ENCODE peak calls at places on chromosome 17, in six cellular contexts. One of them, this sample, is unnamed.

GRCh38 chr17:50524838-50525237 is 7.7 kb upstream of the EPN3 start:
- DNase-seq in upper lobe of left lung: peak
- DNase-seq in tibial nerve: no peak
- DNase-seq in sigmoid colon: no peak
- DNase-seq in suprapubic skin: no peak
- DNase-seq in stomach: no peak
- DNase-seq in this sample: no peak

GRCh38 chr17:48998557-48999440 is 1.6 kb downstream of the IGF2BP1 start:
- DNase-seq in upper lobe of left lung: no peak
- DNase-seq in tibial nerve: no peak
- DNase-seq in sigmoid colon: no peak
- DNase-seq in suprapubic skin: no peak
- DNase-seq in stomach: no peak
- DNase-seq in this sample: peak

GRCh38 chr17:74631468-74632195 is 8.1 kb upstream of the CD300E start:
- DNase-seq in upper lobe of left lung: no peak
- DNase-seq in tibial nerve: no peak
- DNase-seq in sigmoid colon: no peak
- DNase-seq in suprapubic skin: no peak
- DNase-seq in stomach: no peak
- DNase-seq in this sample: no peak

GRCh38 chr17:1752425-1752941 is 9.4 kb upstream of the SERPINF1 start:
- DNase-seq in upper lobe of left lung: peak
- DNase-seq in tibial nerve: no peak
- DNase-seq in sigmoid colon: no peak
- DNase-seq in suprapubic skin: no peak
- DNase-seq in stomach: no peak
- DNase-seq in this sample: no peak

GRCh38 chr17:77409282-77410161 is 268.8 kb downstream of the SEC14L1 start:
- DNase-seq in upper lobe of left lung: peak
- DNase-seq in tibial nerve: no peak
- DNase-seq in sigmoid colon: peak
- DNase-seq in suprapubic skin: no peak
- DNase-seq in stomach: peak
- DNase-seq in this sample: no peak

GRCh38 chr17:2755941-2756724 is 6.7 kb upstream of the CCDC92B start:
- DNase-seq in upper lobe of left lung: no peak
- DNase-seq in tibial nerve: no peak
- DNase-seq in sigmoid colon: no peak
- DNase-seq in suprapubic skin: no peak
- DNase-seq in stomach: no peak
- DNase-seq in this sample: no peak

GRCh38 chr17:61849674-61850073 is 13.7 kb downstream of the BRIP1 start:
- DNase-seq in upper lobe of left lung: no peak
- DNase-seq in tibial nerve: no peak
- DNase-seq in sigmoid colon: no peak
- DNase-seq in suprapubic skin: no peak
- DNase-seq in stomach: no peak
- DNase-seq in this sample: no peak

GRCh38 chr17:73759324-73760185 is 115.3 kb upstream of the SDK2 start:
- DNase-seq in upper lobe of left lung: no peak
- DNase-seq in tibial nerve: no peak
- DNase-seq in sigmoid colon: no peak
- DNase-seq in suprapubic skin: no peak
- DNase-seq in stomach: no peak
- DNase-seq in this sample: no peak

GRCh38 chr17:82962163-82962720 is 117.2 kb upstream of the METRNL start:
- DNase-seq in upper lobe of left lung: no peak
- DNase-seq in tibial nerve: no peak
- DNase-seq in sigmoid colon: peak
- DNase-seq in suprapubic skin: peak
- DNase-seq in stomach: peak
- DNase-seq in this sample: no peak

GRCh38 chr17:36153887-36154576 is 22.4 kb downstream of the TBC1D3B start:
- DNase-seq in upper lobe of left lung: no peak
- DNase-seq in tibial nerve: peak
- DNase-seq in sigmoid colon: no peak
- DNase-seq in suprapubic skin: no peak
- DNase-seq in stomach: no peak
- DNase-seq in this sample: no peak

GRCh38 chr17:6347776-6348175 is 87.1 kb downstream of the AIPL1 start:
- DNase-seq in upper lobe of left lung: no peak
- DNase-seq in tibial nerve: no peak
- DNase-seq in sigmoid colon: no peak
- DNase-seq in suprapubic skin: no peak
- DNase-seq in stomach: no peak
- DNase-seq in this sample: no peak

GRCh38 chr17:48060249-48060648 is 12.1 kb downstream of the NFE2L1 start:
- DNase-seq in upper lobe of left lung: no peak
- DNase-seq in tibial nerve: peak
- DNase-seq in sigmoid colon: peak
- DNase-seq in suprapubic skin: no peak
- DNase-seq in stomach: no peak
- DNase-seq in this sample: peak

GRCh38 chr17:7923290-7923628 is 6.4 kb downstream of the KCNAB3 start:
- DNase-seq in upper lobe of left lung: no peak
- DNase-seq in tibial nerve: no peak
- DNase-seq in sigmoid colon: no peak
- DNase-seq in suprapubic skin: no peak
- DNase-seq in stomach: no peak
- DNase-seq in this sample: no peak

GRCh38 chr17:21678451-21679081 is 13.8 kb upstream of the KCNJ18 start:
- DNase-seq in upper lobe of left lung: peak
- DNase-seq in tibial nerve: no peak
- DNase-seq in sigmoid colon: peak
- DNase-seq in suprapubic skin: peak
- DNase-seq in stomach: no peak
- DNase-seq in this sample: peak

GRCh38 chr17:35726609-35727460 is 4.6 kb upstream of the RASL10B start:
- DNase-seq in upper lobe of left lung: no peak
- DNase-seq in tibial nerve: peak
- DNase-seq in sigmoid colon: no peak
- DNase-seq in suprapubic skin: no peak
- DNase-seq in stomach: no peak
- DNase-seq in this sample: no peak

GRCh38 chr17:78341559-78342437 is 18.1 kb downstream of the SOCS3 start:
- DNase-seq in upper lobe of left lung: peak
- DNase-seq in tibial nerve: no peak
- DNase-seq in sigmoid colon: peak
- DNase-seq in suprapubic skin: peak
- DNase-seq in stomach: peak
- DNase-seq in this sample: peak

GRCh38 chr17:43427362-43428043 is 28.7 kb downstream of the ARL4D start:
- DNase-seq in upper lobe of left lung: no peak
- DNase-seq in tibial nerve: no peak
- DNase-seq in sigmoid colon: no peak
- DNase-seq in suprapubic skin: no peak
- DNase-seq in stomach: peak
- DNase-seq in this sample: no peak

GRCh38 chr17:43542854-43543253 is 3.3 kb downstream of the ETV4 start:
- DNase-seq in upper lobe of left lung: peak
- DNase-seq in tibial nerve: no peak
- DNase-seq in sigmoid colon: no peak
- DNase-seq in suprapubic skin: no peak
- DNase-seq in stomach: no peak
- DNase-seq in this sample: no peak

GRCh38 chr17:60129164-60129563 is 20.6 kb upstream of the CA4 start:
- DNase-seq in upper lobe of left lung: no peak
- DNase-seq in tibial nerve: no peak
- DNase-seq in sigmoid colon: no peak
- DNase-seq in suprapubic skin: no peak
- DNase-seq in stomach: no peak
- DNase-seq in this sample: no peak

GRCh38 chr17:67671492-67671891 is 46.2 kb upstream of the NOL11 start:
- DNase-seq in upper lobe of left lung: no peak
- DNase-seq in tibial nerve: no peak
- DNase-seq in sigmoid colon: no peak
- DNase-seq in suprapubic skin: no peak
- DNase-seq in stomach: peak
- DNase-seq in this sample: no peak

GRCh38 chr17:46013502-46014165 is 14.6 kb downstream of the STH start:
- DNase-seq in upper lobe of left lung: no peak
- DNase-seq in tibial nerve: no peak
- DNase-seq in sigmoid colon: no peak
- DNase-seq in suprapubic skin: no peak
- DNase-seq in stomach: no peak
- DNase-seq in this sample: no peak

GRCh38 chr17:5522476-5522875 is 36.1 kb downstream of the MIS12 start:
- DNase-seq in upper lobe of left lung: no peak
- DNase-seq in tibial nerve: no peak
- DNase-seq in sigmoid colon: no peak
- DNase-seq in suprapubic skin: no peak
- DNase-seq in stomach: no peak
- DNase-seq in this sample: no peak

GRCh38 chr17:67491009-67491677 is 114.1 kb downstream of the PITPNC1 start:
- DNase-seq in upper lobe of left lung: peak
- DNase-seq in tibial nerve: peak
- DNase-seq in sigmoid colon: peak
- DNase-seq in suprapubic skin: peak
- DNase-seq in stomach: peak
- DNase-seq in this sample: no peak

GRCh38 chr17:58020401-58020800 is 13.4 kb upstream of the SRSF1 start:
- DNase-seq in upper lobe of left lung: no peak
- DNase-seq in tibial nerve: no peak
- DNase-seq in sigmoid colon: no peak
- DNase-seq in suprapubic skin: no peak
- DNase-seq in stomach: no peak
- DNase-seq in this sample: no peak

GRCh38 chr17:1810450-1811103 is 19.1 kb downstream of the SMYD4 start:
- DNase-seq in upper lobe of left lung: no peak
- DNase-seq in tibial nerve: no peak
- DNase-seq in sigmoid colon: no peak
- DNase-seq in suprapubic skin: no peak
- DNase-seq in stomach: no peak
- DNase-seq in this sample: no peak

GRCh38 chr17:4156750-4157381 is 13.9 kb downstream of the CYB5D2 start:
- DNase-seq in upper lobe of left lung: no peak
- DNase-seq in tibial nerve: no peak
- DNase-seq in sigmoid colon: no peak
- DNase-seq in suprapubic skin: no peak
- DNase-seq in stomach: no peak
- DNase-seq in this sample: no peak

GRCh38 chr17:2146132-2146871 is 91.4 kb downstream of the HIC1 start:
- DNase-seq in upper lobe of left lung: no peak
- DNase-seq in tibial nerve: no peak
- DNase-seq in sigmoid colon: no peak
- DNase-seq in suprapubic skin: no peak
- DNase-seq in stomach: no peak
- DNase-seq in this sample: no peak

DNA sequence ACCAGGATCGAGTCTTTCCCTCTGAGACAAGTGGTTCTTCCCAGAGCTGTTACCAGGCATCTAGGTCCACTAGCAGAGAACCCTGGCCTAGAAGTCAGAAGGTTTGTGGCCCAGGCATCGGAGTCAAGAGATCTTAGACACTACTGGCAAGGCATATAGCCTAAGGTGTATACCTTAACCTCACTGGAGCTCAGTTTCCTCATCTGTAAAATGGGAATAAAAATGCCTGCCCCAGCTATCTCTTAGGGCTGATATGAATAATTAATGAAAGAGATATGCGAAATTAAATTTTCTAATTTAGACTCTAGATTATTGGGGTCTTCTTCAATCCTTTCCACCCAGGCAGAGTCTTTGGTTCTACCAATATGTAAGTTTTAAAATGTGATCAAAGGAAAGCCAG is 60.5 kb upstream of the NLK start:
- DNase-seq in upper lobe of left lung: no peak
- DNase-seq in tibial nerve: no peak
- DNase-seq in sigmoid colon: no peak
- DNase-seq in suprapubic skin: no peak
- DNase-seq in stomach: no peak
- DNase-seq in this sample: no peak
- TF ChIP-seq EP300 in upper lobe of left lung: no peak
- TF ChIP-seq EP300 in tibial nerve: no peak
- TF ChIP-seq EP300 in sigmoid colon: no peak
- TF ChIP-seq EP300 in suprapubic skin: no peak
- TF ChIP-seq EP300 in stomach: no peak
- TF ChIP-seq EP300 in this sample: no peak

DNA sequence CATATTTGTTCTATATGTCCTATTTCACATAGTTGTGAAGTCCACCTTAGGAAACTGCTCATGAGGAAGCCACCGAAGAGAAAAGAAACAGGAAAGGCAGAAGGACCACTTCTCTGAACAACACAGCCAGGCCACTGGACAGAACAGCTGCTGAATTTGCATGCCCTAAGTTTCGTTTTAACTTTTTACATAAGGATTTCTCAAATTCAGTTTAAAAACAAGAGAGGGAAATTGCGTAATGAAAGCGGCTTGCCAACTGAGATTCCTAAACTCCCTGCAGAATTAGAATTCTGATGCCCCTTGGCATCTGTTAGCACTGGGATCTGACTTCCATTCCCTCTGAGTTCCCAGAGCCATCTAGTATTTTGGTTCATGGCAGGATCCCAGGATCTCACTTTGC is 5.0 kb upstream of the CCL8 start:
- DNase-seq in upper lobe of left lung: no peak
- DNase-seq in tibial nerve: peak
- DNase-seq in sigmoid colon: peak
- DNase-seq in suprapubic skin: no peak
- DNase-seq in stomach: no peak
- DNase-seq in this sample: no peak
- TF ChIP-seq EP300 in upper lobe of left lung: no peak
- TF ChIP-seq EP300 in tibial nerve: peak
- TF ChIP-seq EP300 in sigmoid colon: no peak
- TF ChIP-seq EP300 in suprapubic skin: no peak
- TF ChIP-seq EP300 in stomach: no peak
- TF ChIP-seq EP300 in this sample: no peak

DNA sequence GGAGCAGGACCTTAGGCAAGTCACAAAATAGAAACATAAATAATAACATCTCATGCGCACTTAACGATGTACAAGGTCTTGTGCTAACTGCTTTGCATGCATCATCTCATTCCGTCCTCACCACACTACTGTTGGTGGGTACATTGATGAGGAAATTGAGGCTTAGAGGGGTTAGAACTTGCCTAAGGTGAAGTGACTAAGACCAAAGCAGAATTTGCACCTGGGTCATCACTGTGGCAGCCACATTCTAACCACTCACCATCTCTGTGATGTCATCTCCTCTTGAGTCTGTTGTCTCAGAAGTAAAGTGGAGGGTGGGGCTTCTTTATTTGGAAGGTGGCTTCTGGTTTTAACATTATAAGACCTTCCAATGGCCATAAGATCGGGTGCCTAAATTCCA is 20.4 kb upstream of the TRIM25 start:
- DNase-seq in upper lobe of left lung: no peak
- DNase-seq in tibial nerve: no peak
- DNase-seq in sigmoid colon: no peak
- DNase-seq in suprapubic skin: no peak
- DNase-seq in stomach: no peak
- DNase-seq in this sample: no peak
- TF ChIP-seq EP300 in upper lobe of left lung: no peak
- TF ChIP-seq EP300 in tibial nerve: no peak
- TF ChIP-seq EP300 in sigmoid colon: no peak
- TF ChIP-seq EP300 in suprapubic skin: no peak
- TF ChIP-seq EP300 in stomach: no peak
- TF ChIP-seq EP300 in this sample: no peak

GRCh38 chr17:66435182-66435581 is 132.8 kb downstream of the PRKCA start:
- DNase-seq in upper lobe of left lung: no peak
- DNase-seq in tibial nerve: no peak
- DNase-seq in sigmoid colon: no peak
- DNase-seq in suprapubic skin: no peak
- DNase-seq in stomach: no peak
- DNase-seq in this sample: no peak
- TF ChIP-seq EP300 in upper lobe of left lung: no peak
- TF ChIP-seq EP300 in tibial nerve: no peak
- TF ChIP-seq EP300 in sigmoid colon: no peak
- TF ChIP-seq EP300 in suprapubic skin: no peak
- TF ChIP-seq EP300 in stomach: no peak
- TF ChIP-seq EP300 in this sample: no peak

This sample was measured in K562.